ENCODE peak calls at places on chromosomes 13 and 19, in four cellular contexts. E is K562, Q is HepG2, V is Panc1. J is an unnamed sample.

GRCh38 chr13:26222523-26223046 is 471 bp upstream of the RNF6 start:
- DNase-seq in E (peak), Q (no peak), V (peak), J (no peak)

GRCh38 chr13:50612717-50613116 is 230.8 kb downstream of the DLEU7 start:
- DNase-seq in E (peak), Q (peak), V (no peak), J (no peak)

GRCh38 chr13:112071902-112072530 is 5.1 kb downstream of the SOX1 start:
- DNase-seq in E (no peak), Q (no peak), V (no peak), J (no peak)

GRCh38 chr13:46165485-46166220 is 16.3 kb downstream of the LCP1 start:
- DNase-seq in E (no peak), Q (no peak), V (no peak), J (no peak)

GRCh38 chr13:42380420-42381164 is 108.6 kb downstream of the AKAP11 start:
- DNase-seq in E (no peak), Q (no peak), V (no peak), J (no peak)

GRCh38 chr13:81929988-81930387 is 1589.1 kb upstream of the SPRY2 start:
- DNase-seq in E (no peak), Q (peak), V (no peak), J (no peak)

GRCh38 chr13:104773775-104774174 is 1707.6 kb upstream of the SLC10A2 start:
- DNase-seq in E (no peak), Q (peak), V (no peak), J (peak)

GRCh38 chr19:3580156-3580955 is 4.9 kb upstream of the GIPC3 start:
- DNase-seq in E (peak), Q (peak), V (no peak), J (no peak)

GRCh38 chr19:18006895-18007604 is 920 bp upstream of the ARRDC2 start:
- DNase-seq in E (peak), Q (peak), V (no peak), J (no peak)

GRCh38 chr13:28532226-28533048 is 37.5 kb upstream of the FLT1 start:
- DNase-seq in E (peak), Q (no peak), V (no peak), J (no peak)

GRCh38 chr13:80339841-80340642 is 884 bp downstream of the SPRY2 start:
- DNase-seq in E (peak), Q (peak), V (no peak), J (no peak)

GRCh38 chr13:110469597-110469996 is 91.9 kb downstream of the RAB20 start:
- DNase-seq in E (no peak), Q (no peak), V (no peak), J (no peak)

GRCh38 chr13:26772531-26772930 is 11.9 kb upstream of the GPR12 start:
- DNase-seq in E (no peak), Q (no peak), V (no peak), J (no peak)

GRCh38 chr19:32605544-32605943 is 24.6 kb downstream of the PDCD5 start:
- DNase-seq in E (no peak), Q (no peak), V (no peak), J (no peak)

GRCh38 chr19:41641879-41642485 is 15.1 kb upstream of the CEACAM4 start:
- DNase-seq in E (peak), Q (peak), V (peak), J (peak)

GRCh38 chr13:35838356-35838755 is 292.8 kb downstream of the DCLK1 start:
- DNase-seq in E (no peak), Q (no peak), V (no peak), J (peak)

GRCh38 chr19:46844067-46844489 is 6.6 kb downstream of the AP2S1 start:
- DNase-seq in E (peak), Q (no peak), V (no peak), J (no peak)

GRCh38 chr13:97653741-97654140 is 219.8 kb downstream of the RAP2A start:
- DNase-seq in E (no peak), Q (no peak), V (no peak), J (no peak)

GRCh38 chr13:27053235-27053884 is 118.3 kb downstream of the USP12 start:
- DNase-seq in E (peak), Q (no peak), V (no peak), J (no peak)

GRCh38 chr19:7554990-7555864 is 19.7 kb downstream of the PNPLA6 start:
- DNase-seq in E (peak), Q (no peak), V (no peak), J (no peak)

GRCh38 chr19:44657211-44657921 is 13.7 kb downstream of the PVR start:
- DNase-seq in E (peak), Q (peak), V (no peak), J (no peak)

GRCh38 chr13:82654851-82655517 is 1227.3 kb downstream of the SLITRK1 start:
- DNase-seq in E (no peak), Q (no peak), V (no peak), J (no peak)

GRCh38 chr13:30148171-30148754 is 159.1 kb downstream of the KATNAL1 start:
- DNase-seq in E (no peak), Q (no peak), V (no peak), J (no peak)

GRCh38 chr13:99257291-99257690 is 888 bp downstream of the GPR18 start:
- DNase-seq in E (no peak), Q (no peak), V (no peak), J (no peak)

GRCh38 chr13:41835871-41836270 is 125.0 kb downstream of the VWA8 start:
- DNase-seq in E (no peak), Q (no peak), V (no peak), J (no peak)

GRCh38 chr19:10292789-10293636 is 3.3 kb downstream of the ICAM5 start:
- DNase-seq in E (no peak), Q (no peak), V (no peak), J (no peak)

GRCh38 chr19:3407556-3408516 is 41.5 kb downstream of the NFIC start:
- DNase-seq in E (no peak), Q (peak), V (no peak), J (no peak)

GRCh38 chr13:78398743-78399410 is 204.5 kb downstream of the POU4F1 start:
- DNase-seq in E (no peak), Q (no peak), V (no peak), J (no peak)

GRCh38 chr13:113052206-113052605 is 53.4 kb upstream of the F7 start:
- DNase-seq in E (no peak), Q (no peak), V (no peak), J (no peak)

GRCh38 chr13:68066879-68067513 is 836.9 kb upstream of the PCDH9 start:
- DNase-seq in E (no peak), Q (no peak), V (no peak), J (no peak)

GRCh38 chr13:27770809-27771208 is 21.5 kb upstream of the GSX1 start:
- DNase-seq in E (peak), Q (peak), V (peak), J (peak)

GRCh38 chr13:106514928-106515634 is 20.4 kb downstream of the EFNB2 start:
- DNase-seq in E (no peak), Q (no peak), V (no peak), J (no peak)

DNA sequence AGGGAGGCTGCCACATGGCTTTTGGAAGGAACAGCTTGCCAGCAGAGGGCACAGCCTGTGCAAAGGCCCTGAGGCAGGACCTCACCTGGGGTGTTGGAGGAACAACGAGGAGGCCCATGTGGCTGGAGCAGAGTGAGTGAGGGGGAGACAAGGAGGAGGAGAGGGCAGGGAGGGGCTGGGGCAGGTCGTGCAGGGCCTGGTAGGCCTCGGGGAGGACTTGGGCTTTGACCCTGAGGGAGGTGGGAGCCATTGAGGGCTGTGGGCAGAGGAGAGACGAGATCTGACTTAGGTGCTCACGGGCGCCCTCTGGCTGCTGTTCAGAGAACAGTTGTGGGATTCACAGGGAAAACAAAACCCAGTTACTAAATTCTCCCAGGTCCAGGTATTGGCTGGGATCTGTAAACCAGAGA is 25.2 kb downstream of the ZNRF4 start:
- DNase-seq in E (peak), Q (peak), V (peak), J (peak)
- TF ChIP-seq CTCF in E (peak), Q (peak), V (peak), J (peak)

GRCh38 chr13:51840917-51841316 is 4.1 kb downstream of the TMEM272 start:
- DNase-seq in E (no peak), Q (no peak), V (no peak), J (no peak)

GRCh38 chr13:51845574-51846318 is 769 bp upstream of the TMEM272 start:
- DNase-seq in E (no peak), Q (peak), V (no peak), J (no peak)

GRCh38 chr13:51841732-51842131 is 3.2 kb downstream of the TMEM272 start:
- DNase-seq in E (no peak), Q (no peak), V (no peak), J (no peak)

GRCh38 chr13:51844862-51845573 is at the start of gene TMEM272:
- DNase-seq in E (peak), Q (peak), V (no peak), J (peak)

GRCh38 chr13:51843529-51843928 is 1.4 kb downstream of the TMEM272 start:
- DNase-seq in E (no peak), Q (no peak), V (no peak), J (no peak)
- TF ChIP-seq TCF7L2 in E (no peak), Q (no peak), V (no peak), J (no peak)

DNA sequence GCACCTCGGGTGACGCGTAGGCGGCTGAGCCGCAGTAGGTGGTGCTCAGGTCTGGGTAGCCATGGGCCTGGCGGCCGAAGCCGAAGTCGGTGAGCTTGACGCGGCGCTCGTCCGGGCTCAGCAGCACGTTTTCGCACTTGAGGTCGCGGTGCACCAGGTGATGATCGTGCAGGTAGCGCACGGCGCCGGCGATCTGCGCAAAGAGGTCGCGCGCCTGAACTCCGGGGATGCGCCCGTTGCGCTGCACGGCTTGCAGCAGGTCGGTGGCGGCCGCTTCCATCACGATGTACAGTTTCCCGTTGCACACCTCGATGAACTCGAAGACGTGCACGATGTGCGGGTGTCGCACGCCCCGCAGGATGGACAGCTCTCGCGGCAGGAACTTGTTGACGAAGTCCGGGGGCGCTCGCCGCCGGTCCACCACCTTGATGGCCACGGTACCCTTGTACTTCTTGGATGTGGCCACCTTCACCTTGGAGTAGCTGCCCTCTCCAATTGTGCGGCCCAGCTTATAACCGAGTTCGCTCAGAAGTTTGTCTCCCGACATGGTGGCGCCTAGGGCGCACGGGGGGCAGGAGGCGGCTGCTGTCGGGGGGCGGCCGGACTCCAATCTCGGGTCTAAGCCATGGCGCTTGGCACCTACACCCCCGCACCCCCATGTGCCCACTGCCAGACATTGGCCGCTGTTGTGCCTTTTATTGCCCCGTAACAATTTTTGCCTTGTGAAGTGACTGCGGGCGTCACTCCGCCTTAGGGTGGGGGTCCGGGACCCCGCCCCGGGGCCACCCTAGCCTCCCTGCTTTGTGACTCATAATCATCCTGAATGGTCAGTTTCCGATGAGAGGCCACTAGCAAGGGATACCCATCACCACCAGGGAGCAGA is at the start of gene TSSK6:
- DNase-seq in E (no peak), Q (peak), V (no peak), J (no peak)
- TF ChIP-seq CTCF in E (peak), Q (no peak), V (no peak), J (no peak)

GRCh38 chr19:1020868-1021425 is at the start of gene TMEM259:
- DNase-seq in E (peak), Q (peak), V (peak), J (peak)

GRCh38 chr19:1018932-1019615 is 1.8 kb downstream of the TMEM259 start:
- DNase-seq in E (no peak), Q (no peak), V (no peak), J (no peak)

GRCh38 chr19:1019616-1019961 is 1.3 kb downstream of the TMEM259 start:
- DNase-seq in E (no peak), Q (no peak), V (no peak), J (no peak)

GRCh38 chr19:1018393-1018792 is 2.5 kb downstream of the TMEM259 start:
- DNase-seq in E (peak), Q (no peak), V (no peak), J (no peak)

DNA sequence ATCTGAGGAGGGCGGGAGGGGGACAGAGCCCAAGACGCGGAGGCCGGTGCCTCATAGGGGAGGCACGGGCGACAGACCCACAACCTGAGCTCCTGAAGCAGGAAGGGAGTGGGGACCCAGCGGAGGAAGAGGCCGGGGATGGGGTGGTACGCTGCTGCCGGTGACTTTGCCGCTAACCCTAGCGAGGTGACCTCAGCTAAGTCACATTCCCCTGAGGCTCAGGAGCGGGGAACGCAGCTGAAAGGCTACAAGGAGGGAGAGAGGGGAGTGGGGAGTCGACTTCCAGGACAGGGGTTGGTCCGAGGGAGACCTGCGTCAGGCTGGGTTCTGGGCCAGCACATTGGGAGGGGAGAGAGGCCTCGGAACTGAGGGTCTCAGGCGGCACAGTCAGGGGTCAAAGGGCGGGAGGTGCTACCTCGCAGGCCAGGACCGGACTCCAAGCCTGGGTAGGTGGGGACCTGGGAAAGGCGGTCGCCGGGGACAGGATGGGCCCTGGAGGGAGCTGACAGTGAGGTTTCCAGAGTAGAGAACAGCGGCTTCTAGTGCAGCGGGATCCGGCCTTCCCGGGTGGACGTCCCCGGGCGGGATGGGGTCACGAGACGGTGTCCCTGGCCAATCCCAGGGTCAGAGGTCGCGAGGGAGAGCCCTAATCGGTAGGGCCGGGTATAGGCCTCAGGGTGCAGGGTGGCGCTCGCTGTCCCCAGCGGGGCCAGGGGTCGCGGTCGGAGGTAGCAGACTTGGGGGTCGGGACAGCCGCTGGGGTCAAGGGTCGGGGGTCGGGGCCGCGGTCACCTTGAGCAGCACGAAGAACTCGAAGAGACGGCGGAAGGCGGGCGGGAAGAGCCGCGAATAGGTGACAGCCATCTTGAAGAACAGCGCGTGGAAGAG is 699 bp downstream of the TMEM259 start:
- DNase-seq in E (no peak), Q (no peak), V (no peak), J (no peak)
- TF ChIP-seq TCF7L2 in E (no peak), Q (no peak), V (no peak), J (no peak)

GRCh38 chr13:51814825-51815650 is 11.1 kb upstream of the DHRS12 start:
- DNase-seq in E (peak), Q (peak), V (no peak), J (peak)
- TF ChIP-seq CTCF in E (peak), Q (peak), V (peak), J (peak)

DNA sequence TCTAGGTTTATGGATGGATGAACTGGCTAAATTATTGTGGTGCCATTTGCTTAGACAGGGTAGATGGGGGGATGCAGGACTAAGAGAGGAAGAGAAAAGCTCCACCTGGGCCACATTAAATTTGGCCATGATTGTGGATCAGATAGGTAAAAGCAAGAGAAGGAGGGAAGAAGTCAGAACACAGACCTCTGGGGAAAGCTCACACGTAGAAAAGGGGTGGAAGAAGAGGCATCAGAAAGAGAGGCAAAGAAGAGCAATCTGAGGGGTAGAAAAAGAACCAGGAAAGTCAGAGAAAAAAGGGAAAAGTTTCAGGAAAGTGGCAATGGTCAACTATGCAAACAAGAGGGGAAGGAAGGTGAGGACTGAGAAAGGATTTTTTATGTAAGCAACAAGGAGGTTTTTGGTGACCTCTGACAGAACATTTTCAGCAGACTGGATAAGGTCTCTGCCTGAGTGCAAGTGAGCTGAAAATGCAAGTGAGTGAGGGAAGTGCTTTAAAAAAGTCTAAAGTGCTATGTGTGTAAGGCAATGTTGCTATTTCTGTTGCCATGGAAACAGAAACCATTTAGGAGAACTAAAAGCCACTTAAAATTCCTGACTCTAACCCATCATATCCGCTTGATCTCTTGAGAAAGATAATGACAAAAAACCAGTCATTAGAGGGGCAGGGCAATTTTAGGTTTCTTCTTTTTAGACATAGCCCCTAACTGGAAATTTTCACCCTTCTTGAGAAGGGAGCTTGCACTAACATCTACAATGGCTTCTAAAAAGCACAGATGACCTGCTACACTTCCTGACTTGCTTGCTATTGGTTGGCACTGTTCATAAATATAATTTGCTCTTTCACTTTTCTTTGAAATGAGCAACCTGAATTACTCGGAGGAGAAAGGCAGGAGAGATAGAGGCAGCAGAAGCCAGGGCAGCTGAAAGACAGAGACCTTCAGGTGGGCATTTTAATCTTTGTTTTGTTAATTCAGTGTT is at the start of gene CYSLTR2:
- DNase-seq in E (no peak), Q (no peak), V (no peak), J (no peak)
- TF ChIP-seq TCF7L2 in E (no peak), Q (no peak), V (no peak), J (no peak)

J was measured in HCT116.